ENCODE peak calls at places on chromosomes 5 and 9, in four cellular contexts. C is IMR-90, T is H9, O is H1. V is an unnamed sample.

GRCh38 chr5:35741126-35741711 is 115.5 kb upstream of the IL7R start:
- DNase-seq in C (peak), T (no peak), O (no peak), V (no peak)

GRCh38 chr9:129459550-129460322 is 161.2 kb downstream of the C9orf50 start:
- DNase-seq in C (no peak), T (no peak), O (no peak), V (no peak)

GRCh38 chr5:154444559-154445421 is 1.0 kb upstream of the SAP30L start:
- DNase-seq in C (no peak), T (peak), O (no peak), V (peak)

GRCh38 chr9:37949576-37949975 is 45.6 kb upstream of the SLC25A51 start:
- DNase-seq in C (no peak), T (no peak), O (no peak), V (no peak)

GRCh38 chr9:114309096-114309495 is 13.8 kb upstream of the ORM1 start:
- DNase-seq in C (no peak), T (no peak), O (no peak), V (no peak)

GRCh38 chr5:81315336-81315735 is 13.9 kb downstream of the ZCCHC9 start:
- DNase-seq in C (peak), T (no peak), O (no peak), V (peak)

GRCh38 chr9:70746760-70747159 is 332.3 kb upstream of the KLF9 start:
- DNase-seq in C (no peak), T (no peak), O (no peak), V (no peak)

GRCh38 chr5:65213921-65214525 is 267.7 kb downstream of the ADAMTS6 start:
- DNase-seq in C (peak), T (peak), O (peak), V (peak)

GRCh38 chr5:112794410-112794809 is 56.7 kb downstream of the APC start:
- DNase-seq in C (no peak), T (no peak), O (no peak), V (no peak)

GRCh38 chr5:118906932-118907331 is 81.4 kb downstream of the DTWD2 start:
- DNase-seq in C (no peak), T (no peak), O (no peak), V (no peak)

GRCh38 chr9:85599540-85600140 is 142.1 kb downstream of the AGTPBP1 start:
- DNase-seq in C (peak), T (no peak), O (no peak), V (no peak)

GRCh38 chr5:163548649-163549048 is 43.2 kb downstream of the MAT2B start:
- DNase-seq in C (no peak), T (no peak), O (no peak), V (no peak)

GRCh38 chr9:114621975-114622609 is 11.0 kb downstream of the TMEM268 start:
- DNase-seq in C (peak), T (no peak), O (no peak), V (no peak)

GRCh38 chr9:109411069-109411761 is 86.9 kb downstream of the PTPN3 start:
- DNase-seq in C (no peak), T (no peak), O (no peak), V (no peak)
- H3K4me2 ChIP-seq in C (no peak), T (no peak), O (no peak), V (no peak)

GRCh38 chr5:14252793-14253192 is 109.7 kb downstream of the TRIO start:
- DNase-seq in C (no peak), T (no peak), O (no peak), V (no peak)

GRCh38 chr5:14256756-14257393 is 113.7 kb downstream of the TRIO start:
- DNase-seq in C (no peak), T (no peak), O (no peak), V (no peak)

GRCh38 chr5:14256026-14256690 is 113.0 kb downstream of the TRIO start:
- DNase-seq in C (no peak), T (no peak), O (no peak), V (peak)

GRCh38 chr5:14251733-14252132 is 108.6 kb downstream of the TRIO start:
- DNase-seq in C (no peak), T (no peak), O (no peak), V (no peak)

DNA sequence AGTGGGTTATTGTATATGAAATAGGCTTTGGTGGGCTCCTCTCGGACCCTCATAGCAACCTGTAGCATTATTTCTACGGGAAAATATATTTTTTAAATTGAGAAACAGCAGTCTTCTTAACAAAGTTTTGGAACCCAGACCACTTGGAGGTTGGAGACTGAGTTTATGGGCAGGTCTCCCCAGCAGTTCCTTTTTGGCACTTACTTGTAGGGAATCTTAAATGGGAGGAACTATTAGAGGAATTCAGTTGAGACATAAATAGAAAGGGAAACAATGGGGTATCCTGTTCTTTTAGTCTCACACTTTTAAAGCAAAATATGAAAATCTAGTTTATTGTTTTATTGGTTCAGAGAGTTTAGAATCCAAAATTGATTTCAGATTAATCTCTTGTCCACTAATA is 111.5 kb downstream of the TRIO start:
- DNase-seq in C (no peak), T (no peak), O (no peak), V (no peak)
- H4K5ac ChIP-seq in C (no peak), T (no peak), O (no peak), V (no peak)

GRCh38 chr9:132236662-132237311 is 74.9 kb downstream of the NTNG2 start:
- DNase-seq in C (no peak), T (no peak), O (no peak), V (no peak)

GRCh38 chr9:132238026-132238972 is 76.4 kb downstream of the NTNG2 start:
- DNase-seq in C (no peak), T (no peak), O (no peak), V (no peak)

GRCh38 chr9:132238992-132239391 is 77.1 kb downstream of the NTNG2 start:
- DNase-seq in C (no peak), T (no peak), O (no peak), V (no peak)

GRCh38 chr9:132235894-132236661 is 74.2 kb downstream of the NTNG2 start:
- DNase-seq in C (peak), T (peak), O (peak), V (peak)

DNA sequence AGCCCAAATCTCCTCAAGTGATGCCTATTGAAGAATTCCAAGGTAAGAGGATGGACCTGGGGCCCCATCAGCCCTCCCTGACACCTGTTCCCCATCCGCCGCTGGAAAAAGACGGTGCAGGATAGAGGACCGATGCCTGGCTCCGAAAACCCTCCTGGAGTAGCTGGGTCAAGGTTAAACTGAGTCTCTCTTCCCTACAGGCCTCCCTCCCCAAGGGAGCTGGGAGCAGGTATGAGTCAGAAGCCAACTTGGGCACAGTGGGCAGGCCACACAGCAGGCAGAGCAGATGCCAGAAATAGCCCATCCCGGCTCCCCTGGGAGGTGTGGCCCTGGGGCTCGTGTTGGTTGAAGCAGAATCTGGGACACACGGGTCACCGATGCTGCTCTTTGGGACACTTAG is 75.6 kb downstream of the NTNG2 start:
- DNase-seq in C (no peak), T (no peak), O (no peak), V (no peak)
- H3K4me2 ChIP-seq in C (no peak), T (no peak), O (no peak), V (no peak)

GRCh38 chr5:126527158-126527557 is 67.9 kb downstream of the ALDH7A1 start:
- DNase-seq in C (no peak), T (no peak), O (no peak), V (no peak)
- H4K5ac ChIP-seq in C (no peak), T (no peak), O (no peak), V (no peak)

GRCh38 chr9:117734523-117735314 is 30.5 kb downstream of the TLR4 start:
- DNase-seq in C (no peak), T (no peak), O (no peak), V (no peak)
- H3K4me2 ChIP-seq in C (no peak), T (no peak), O (no peak), V (no peak)

GRCh38 chr5:146794326-146795029 is 84.1 kb downstream of the PPP2R2B start:
- DNase-seq in C (no peak), T (no peak), O (no peak), V (no peak)
- H4K5ac ChIP-seq in C (no peak), T (no peak), O (no peak), V (no peak)

GRCh38 chr9:34093578-34093977 is 32.9 kb downstream of the DCAF12 start:
- DNase-seq in C (no peak), T (no peak), O (no peak), V (no peak)

GRCh38 chr9:34102796-34103195 is 23.7 kb downstream of the DCAF12 start:
- DNase-seq in C (no peak), T (no peak), O (no peak), V (no peak)

GRCh38 chr9:34096751-34097150 is 29.7 kb downstream of the DCAF12 start:
- DNase-seq in C (no peak), T (no peak), O (no peak), V (no peak)

GRCh38 chr9:34098307-34098706 is 28.2 kb downstream of the DCAF12 start:
- DNase-seq in C (no peak), T (no peak), O (no peak), V (no peak)

GRCh38 chr9:34097865-34098264 is 28.6 kb downstream of the DCAF12 start:
- DNase-seq in C (no peak), T (no peak), O (no peak), V (no peak)
- H3K4me2 ChIP-seq in C (no peak), T (no peak), O (no peak), V (no peak)

DNA sequence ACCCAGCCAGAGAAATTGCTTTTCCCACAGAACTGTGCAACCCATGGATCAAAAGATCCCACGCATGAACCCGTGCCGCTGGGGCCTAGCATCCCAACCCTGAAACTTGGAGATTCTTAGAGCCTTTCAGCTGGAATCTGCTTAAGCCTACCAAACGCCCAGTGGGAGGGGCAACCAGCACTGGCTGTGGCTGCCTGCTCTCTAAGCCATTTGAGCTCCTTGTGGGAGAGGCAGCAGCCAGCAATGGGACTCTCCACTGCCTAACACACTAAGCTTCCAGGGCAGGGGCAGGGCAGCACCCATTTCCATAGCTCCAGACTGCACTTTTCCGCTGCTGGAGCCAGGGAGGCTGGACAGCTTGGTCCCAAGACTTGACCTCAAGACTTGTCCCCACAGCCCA is 437.3 kb downstream of the MTRR start:
- DNase-seq in C (no peak), T (no peak), O (no peak), V (no peak)
- H4K5ac ChIP-seq in C (no peak), T (no peak), O (no peak), V (no peak)

GRCh38 chr9:92877531-92878430 is at the start of gene ZNF484:
- DNase-seq in C (peak), T (peak), O (peak), V (peak)

GRCh38 chr9:92870289-92870688 is 7.5 kb downstream of the ZNF484 start:
- DNase-seq in C (no peak), T (no peak), O (no peak), V (no peak)

DNA sequence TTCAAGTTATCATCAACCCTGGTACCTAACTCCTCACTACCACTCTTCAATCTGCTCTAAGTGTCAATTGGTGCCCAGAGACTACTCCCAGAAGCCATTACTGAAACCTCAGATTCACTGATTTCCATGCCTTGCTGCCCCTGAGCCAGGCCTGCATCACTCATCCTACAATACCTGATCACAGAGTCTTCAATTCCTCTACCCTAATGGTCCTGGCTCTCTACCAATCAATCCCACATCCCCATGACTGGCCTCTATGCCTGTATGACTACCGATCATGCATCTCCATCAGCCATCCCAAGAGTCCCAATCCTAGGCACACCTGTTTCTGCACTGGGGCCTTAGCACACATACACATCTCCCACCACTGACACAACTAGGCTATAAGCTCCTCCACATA is 2.5 kb downstream of the ZNF484 start:
- DNase-seq in C (no peak), T (no peak), O (no peak), V (no peak)
- H3K4me2 ChIP-seq in C (no peak), T (no peak), O (no peak), V (no peak)

GRCh38 chr9:133894377-133895321 is 97.5 kb downstream of the VAV2 start:
- DNase-seq in C (no peak), T (no peak), O (no peak), V (no peak)
- H4K5ac ChIP-seq in C (no peak), T (no peak), O (no peak), V (no peak)

V was measured in mesendoderm.